ENCODE peak calls at places on chromosomes 11 and 22, in five cellular contexts. S, X, V, N and C are unnamed samples.

GRCh38 chr11:61749607-61750217 is 2.7 kb upstream of the MYRF start:
- DNase-seq in S (no peak), X (no peak), V (no peak), N (no peak), C (no peak)

GRCh38 chr22:35555351-35555915 is 14.8 kb downstream of the RASD2 start:
- DNase-seq in S (no peak), X (no peak), V (peak; percentile 33), N (no peak), C (no peak)

GRCh38 chr11:57348636-57349323 is 10.6 kb downstream of the P2RX3 start:
- DNase-seq in S (no peak), X (no peak), V (peak; percentile 13), N (no peak), C (no peak)

GRCh38 chr22:24350627-24351026 is 76.8 kb upstream of the ADORA2A start:
- DNase-seq in S (no peak), X (no peak), V (no peak), N (no peak), C (no peak)

GRCh38 chr11:33651555-33651954 is 49.1 kb downstream of the C11orf91 start:
- DNase-seq in S (no peak), X (no peak), V (no peak), N (no peak), C (no peak)

GRCh38 chr11:92340839-92341238 is 116.2 kb downstream of the FAT3 start:
- DNase-seq in S (peak; percentile 70), X (no peak), V (peak; percentile 2), N (no peak), C (peak; percentile 3)

GRCh38 chr22:43273902-43274484 is 69.2 kb downstream of the SCUBE1 start:
- DNase-seq in S (peak; percentile 84), X (peak; percentile 35), V (peak; percentile 46), N (no peak), C (peak; percentile 55)

GRCh38 chr22:24434472-24435322 is 7.3 kb downstream of the ADORA2A start:
- DNase-seq in S (no peak), X (peak; percentile 45), V (no peak), N (no peak), C (peak; percentile 97)

GRCh38 chr11:8810331-8811301 is 100.4 kb upstream of the AKIP1 start:
- DNase-seq in S (peak; percentile 82), X (peak; percentile 89), V (peak; percentile 81), N (peak; percentile 61), C (no peak)

GRCh38 chr22:34960005-34960404 is 106.0 kb upstream of the ISX start:
- DNase-seq in S (no peak), X (no peak), V (no peak), N (no peak), C (no peak)

GRCh38 chr11:120180571-120181445 is 30.0 kb upstream of the OAF start:
- DNase-seq in S (peak; percentile 78), X (peak; percentile 48), V (peak; percentile 90), N (no peak), C (no peak)

GRCh38 chr11:77101043-77101537 is 1.6 kb upstream of the OMP start:
- DNase-seq in S (no peak), X (no peak), V (peak; percentile 30), N (no peak), C (peak; percentile 14)

GRCh38 chr11:73087730-73088129 is 54.4 kb downstream of the FCHSD2 start:
- DNase-seq in S (no peak), X (no peak), V (peak; percentile 53), N (no peak), C (no peak)

GRCh38 chr11:111698852-111699559 is 67.2 kb downstream of the PPP2R1B start:
- DNase-seq in S (no peak), X (no peak), V (peak; percentile 60), N (no peak), C (no peak)

GRCh38 chr11:134119094-134119493 is 50.2 kb downstream of the JAM3 start:
- DNase-seq in S (no peak), X (no peak), V (peak; percentile 86), N (no peak), C (no peak)

GRCh38 chr11:102114032-102114431 is 3.8 kb downstream of the YAP1 start:
- DNase-seq in S (no peak), X (no peak), V (peak; percentile 17), N (no peak), C (no peak)
- H3K27ac ChIP-seq in S (no peak overlapping the region), X (peak overlapping the region; percentile 99), V (peak overlapping the region; percentile 85), N (no peak overlapping the region), C (no peak overlapping the region)

DNA sequence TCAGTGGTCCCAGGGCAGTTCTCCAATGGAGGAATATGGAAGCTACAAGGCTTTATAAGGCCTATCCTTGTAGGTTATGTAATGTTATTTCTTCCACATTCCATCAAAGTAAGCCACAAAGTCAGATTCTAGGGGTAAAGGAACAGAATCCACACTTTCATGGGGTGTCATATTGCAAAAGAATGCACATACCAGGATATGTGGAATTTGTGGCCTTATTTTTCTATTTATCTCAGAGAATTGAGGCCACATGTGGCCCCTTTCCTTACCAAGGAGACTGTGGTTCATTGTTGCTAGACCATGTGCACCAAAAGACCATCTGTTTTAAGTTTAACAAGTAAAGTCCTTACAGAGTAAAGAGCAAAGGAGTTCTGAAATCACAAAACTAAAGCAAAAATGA is 12.9 kb downstream of the LRRC4C start:
- DNase-seq in S (no peak), X (no peak), V (no peak), N (no peak), C (no peak)
- H3K27ac ChIP-seq in S (no peak overlapping the region), X (no peak overlapping the region), V (no peak overlapping the region), N (no peak overlapping the region), C (no peak overlapping the region)

DNA sequence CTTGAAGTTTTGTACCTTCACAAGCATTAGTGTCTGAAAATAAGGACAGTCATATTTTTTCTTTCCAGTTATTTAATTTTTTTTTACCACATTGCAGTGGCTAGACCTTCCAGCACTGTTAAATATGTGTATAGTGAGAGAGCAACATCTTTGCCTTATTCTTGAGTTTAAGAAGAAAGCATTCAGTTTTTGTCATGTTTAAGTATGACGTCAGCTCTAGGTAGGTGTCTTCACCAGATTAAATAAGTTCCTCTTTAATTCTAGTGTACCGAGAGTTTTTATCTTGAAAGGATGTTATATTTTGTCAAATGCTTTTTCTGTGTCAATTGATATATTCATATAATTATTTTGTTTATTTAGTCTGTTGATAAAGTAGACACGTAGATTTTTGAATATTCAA is 258.8 kb downstream of the FAM181B start:
- DNase-seq in S (no peak), X (no peak), V (no peak), N (no peak), C (no peak)
- H3K27ac ChIP-seq in S (no peak overlapping the region), X (no peak overlapping the region), V (no peak overlapping the region), N (no peak overlapping the region), C (no peak overlapping the region)

GRCh38 chr11:12269446-12270214 is 107.7 kb upstream of the PARVA start:
- DNase-seq in S (no peak), X (no peak), V (no peak), N (no peak), C (no peak)
- H3K27ac ChIP-seq in S (no peak overlapping the region), X (peak overlapping the region; percentile 20), V (peak overlapping the region; percentile 38), N (no peak overlapping the region), C (no peak overlapping the region)

GRCh38 chr22:29623553-29624169 is 20.2 kb downstream of the NF2 start:
- DNase-seq in S (no peak), X (no peak), V (no peak), N (no peak), C (no peak)
- H3K27ac ChIP-seq in S (no peak overlapping the region), X (peak overlapping the region; percentile 60), V (peak overlapping the region; percentile 87), N (no peak overlapping the region), C (no peak overlapping the region)

DNA sequence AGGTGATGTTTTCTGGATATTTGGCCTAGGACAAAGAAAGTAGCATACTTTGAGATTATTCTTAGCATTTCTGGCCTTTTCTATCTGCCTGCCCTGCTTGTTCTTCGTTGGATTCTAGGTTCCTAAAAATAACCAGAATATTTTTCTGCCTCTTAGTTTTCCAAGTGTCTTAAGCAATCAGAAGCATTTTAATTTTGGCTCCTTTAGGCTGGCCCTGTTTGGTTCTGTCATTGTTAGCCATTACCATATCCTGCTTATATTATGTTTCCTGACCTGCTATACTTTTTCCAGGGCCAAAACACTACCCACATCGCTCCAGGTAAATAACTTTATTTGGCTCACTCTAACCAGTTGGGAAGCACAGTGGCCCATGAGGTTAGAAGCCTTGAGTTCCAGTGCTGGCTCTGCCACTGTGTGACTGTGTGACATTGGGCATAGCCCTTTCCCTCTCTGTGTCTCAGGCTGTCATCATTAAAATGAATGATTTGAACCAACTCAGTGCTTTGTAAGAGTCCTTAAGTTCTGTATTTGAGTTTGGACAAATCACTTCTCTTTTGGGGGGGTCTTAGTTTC is 91.1 kb downstream of the STIM1 start:
- DNase-seq in S (no peak), X (no peak), V (no peak), N (no peak), C (no peak)
- H3K27ac ChIP-seq in S (no peak overlapping the region), X (peak overlapping the region; percentile 82), V (no peak overlapping the region), N (peak overlapping the region; percentile 76), C (peak overlapping the region; percentile 96)

GRCh38 chr11:70205049-70205725 is 2.1 kb downstream of the FADD start:
- DNase-seq in S (no peak), X (no peak), V (peak; percentile 26), N (no peak), C (no peak)

GRCh38 chr11:70207531-70208131 is 4.5 kb downstream of the FADD start:
- DNase-seq in S (no peak), X (no peak), V (no peak), N (no peak), C (no peak)

GRCh38 chr11:70205766-70206165 is 2.7 kb downstream of the FADD start:
- DNase-seq in S (no peak), X (no peak), V (no peak), N (no peak), C (no peak)

GRCh38 chr11:70206226-70206785 is 3.2 kb downstream of the FADD start:
- DNase-seq in S (no peak), X (no peak), V (no peak), N (no peak), C (no peak)

GRCh38 chr11:70206977-70207376 is 3.9 kb downstream of the FADD start:
- DNase-seq in S (no peak), X (no peak), V (no peak), N (no peak), C (no peak)
- H3K27ac ChIP-seq in S (no peak overlapping the region), X (no peak overlapping the region), V (no peak overlapping the region), N (no peak overlapping the region), C (no peak overlapping the region)

GRCh38 chr11:102421262-102421661 is 31.3 kb downstream of the TMEM123 start:
- DNase-seq in S (no peak), X (no peak), V (no peak), N (no peak), C (peak; percentile 81)
- H3K27ac ChIP-seq in S (no peak overlapping the region), X (no peak overlapping the region), V (no peak overlapping the region), N (no peak overlapping the region), C (peak overlapping the region; percentile 65)

GRCh38 chr11:69048056-69048717 is 545 bp upstream of the TPCN2 start:
- DNase-seq in S (no peak), X (no peak), V (no peak), N (no peak), C (no peak)
- H3K27ac ChIP-seq in S (no peak overlapping the region), X (peak overlapping the region; percentile 92), V (peak overlapping the region; percentile 26), N (peak overlapping the region; percentile 99), C (peak overlapping the region; percentile 60)

DNA sequence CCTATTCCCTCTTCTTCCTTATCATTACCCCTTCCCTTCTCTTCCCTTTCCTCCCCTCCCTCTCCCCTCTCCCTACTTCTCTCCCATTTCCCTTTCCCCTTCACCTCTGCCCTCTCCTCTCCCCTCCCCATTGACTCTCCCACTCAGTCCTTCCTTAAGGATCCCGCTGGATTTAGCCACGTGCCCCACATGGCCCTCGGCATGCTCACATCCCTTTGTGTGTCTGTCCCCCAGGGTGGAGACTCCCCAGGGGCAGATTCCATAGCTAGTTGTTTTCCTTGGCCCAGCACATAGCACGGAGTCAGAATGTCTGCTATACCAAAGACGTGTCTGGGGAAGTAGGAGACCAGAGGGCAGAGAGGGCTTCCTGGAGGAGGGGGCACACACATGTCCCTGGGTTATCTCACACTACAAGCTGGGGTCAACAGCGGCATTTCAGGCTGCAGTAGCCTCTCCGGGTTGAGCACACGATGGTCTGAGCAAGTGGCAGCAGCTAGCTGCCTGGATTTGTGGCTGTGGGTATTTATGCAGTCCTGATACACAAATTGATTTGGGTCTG is 487.0 kb downstream of the TBC1D22A start:
- DNase-seq in S (no peak), X (no peak), V (no peak), N (no peak), C (no peak)
- H3K27ac ChIP-seq in S (no peak overlapping the region), X (no peak overlapping the region), V (no peak overlapping the region), N (no peak overlapping the region), C (no peak overlapping the region)